ENCODE peak calls at places on chromosomes 1 and 21, in four cellular contexts. I is GM12878, T is HepG2, P is K562. V is an unnamed sample.

GRCh38 chr1:212162635-212163034 is 122.6 kb upstream of the PPP2R5A start:
- DNase-seq in I (peak), T (no peak), P (peak), V (no peak)

GRCh38 chr1:2982615-2983318 is 38.5 kb upstream of the ACTRT2 start:
- DNase-seq in I (no peak), T (no peak), P (no peak), V (no peak)

GRCh38 chr1:155107309-155108283 is 20.1 kb upstream of the EFNA1 start:
- DNase-seq in I (no peak), T (peak), P (no peak), V (no peak)

GRCh38 chr1:960371-961131 is at the start of gene KLHL17:
- DNase-seq in I (no peak), T (peak), P (peak), V (no peak)

GRCh38 chr1:51961954-51962353 is 28.5 kb downstream of the RAB3B start:
- DNase-seq in I (no peak), T (no peak), P (no peak), V (no peak)

GRCh38 chr1:2204384-2205190 is 10.0 kb upstream of the FAAP20 start:
- DNase-seq in I (no peak), T (peak), P (peak), V (no peak)

GRCh38 chr1:100397681-100398080 is 45.4 kb downstream of the CDC14A start:
- DNase-seq in I (no peak), T (no peak), P (no peak), V (no peak)

GRCh38 chr1:42209516-42210370 is 45.2 kb upstream of the GUCA2A start:
- DNase-seq in I (no peak), T (no peak), P (no peak), V (no peak)

GRCh38 chr1:237492359-237492758 is 398.4 kb downstream of the ZP4 start:
- DNase-seq in I (no peak), T (no peak), P (no peak), V (no peak)

GRCh38 chr1:227449051-227449450 is 114.3 kb upstream of the ZNF678 start:
- DNase-seq in I (no peak), T (peak), P (peak), V (no peak)

GRCh38 chr1:204081156-204081790 is 8.4 kb downstream of the SOX13 start:
- DNase-seq in I (no peak), T (no peak), P (no peak), V (no peak)

GRCh38 chr1:210687582-210688279 is 359.0 kb downstream of the HHAT start:
- DNase-seq in I (no peak), T (no peak), P (no peak), V (no peak)

GRCh38 chr1:108505766-108506075 is 54.2 kb upstream of the EEIG2 start:
- DNase-seq in I (no peak), T (no peak), P (no peak), V (no peak)

GRCh38 chr1:200150721-200151120 is 123.2 kb downstream of the NR5A2 start:
- DNase-seq in I (peak), T (no peak), P (peak), V (peak)

GRCh38 chr1:9429369-9429766 is 109.9 kb upstream of the SLC25A33 start:
- DNase-seq in I (no peak), T (no peak), P (no peak), V (no peak)

GRCh38 chr1:58353168-58353567 is 193.4 kb downstream of the OMA1 start:
- DNase-seq in I (no peak), T (no peak), P (no peak), V (no peak)

GRCh38 chr1:30915491-30916230 is 7.1 kb upstream of the SDC3 start:
- DNase-seq in I (no peak), T (no peak), P (no peak), V (no peak)

GRCh38 chr1:1063945-1064831 is 9.9 kb downstream of the RNF223 start:
- DNase-seq in I (peak), T (peak), P (peak), V (peak)

GRCh38 chr1:200028586-200029034 is 1.1 kb downstream of the NR5A2 start:
- DNase-seq in I (no peak), T (no peak), P (no peak), V (no peak)

GRCh38 chr1:210024996-210025395 is 87.0 kb downstream of the SYT14 start:
- DNase-seq in I (no peak), T (no peak), P (no peak), V (no peak)

GRCh38 chr1:61070054-61070453 is 12.3 kb upstream of the NFIA start:
- DNase-seq in I (no peak), T (no peak), P (peak), V (no peak)

GRCh38 chr1:47914218-47914937 is 82.8 kb downstream of the TRABD2B start:
- DNase-seq in I (no peak), T (no peak), P (no peak), V (no peak)

GRCh38 chr1:2193514-2194251 is 889 bp downstream of the FAAP20 start:
- DNase-seq in I (no peak), T (no peak), P (peak), V (no peak)

GRCh38 chr1:186050360-186050759 is 316.2 kb downstream of the HMCN1 start:
- DNase-seq in I (no peak), T (no peak), P (no peak), V (no peak)

GRCh38 chr1:33302325-33302724 is 18.6 kb downstream of the A3GALT2 start:
- DNase-seq in I (no peak), T (no peak), P (no peak), V (no peak)

GRCh38 chr1:59757185-59757747 is 57.5 kb upstream of the HOOK1 start:
- DNase-seq in I (no peak), T (no peak), P (no peak), V (no peak)

GRCh38 chr1:114956570-114956969 is 73.1 kb upstream of the TSHB start:
- DNase-seq in I (no peak), T (peak), P (peak), V (peak)

GRCh38 chr1:4762146-4762545 is 107.7 kb downstream of the AJAP1 start:
- DNase-seq in I (no peak), T (no peak), P (no peak), V (no peak)

GRCh38 chr1:20792177-20792576 is 5.1 kb upstream of the HP1BP3 start:
- DNase-seq in I (no peak), T (no peak), P (no peak), V (no peak)

GRCh38 chr1:3250624-3251023 is 181.6 kb downstream of the PRDM16 start:
- DNase-seq in I (no peak), T (peak), P (no peak), V (no peak)

GRCh38 chr1:59017501-59018231 is 233.8 kb upstream of the JUN start:
- DNase-seq in I (no peak), T (no peak), P (no peak), V (no peak)

GRCh38 chr1:236685205-236685916 is 938 bp upstream of the ACTN2 start:
- DNase-seq in I (no peak), T (no peak), P (no peak), V (no peak)

GRCh38 chr1:88680446-88680845 is 3.6 kb upstream of the PKN2 start:
- DNase-seq in I (no peak), T (no peak), P (no peak), V (no peak)

DNA sequence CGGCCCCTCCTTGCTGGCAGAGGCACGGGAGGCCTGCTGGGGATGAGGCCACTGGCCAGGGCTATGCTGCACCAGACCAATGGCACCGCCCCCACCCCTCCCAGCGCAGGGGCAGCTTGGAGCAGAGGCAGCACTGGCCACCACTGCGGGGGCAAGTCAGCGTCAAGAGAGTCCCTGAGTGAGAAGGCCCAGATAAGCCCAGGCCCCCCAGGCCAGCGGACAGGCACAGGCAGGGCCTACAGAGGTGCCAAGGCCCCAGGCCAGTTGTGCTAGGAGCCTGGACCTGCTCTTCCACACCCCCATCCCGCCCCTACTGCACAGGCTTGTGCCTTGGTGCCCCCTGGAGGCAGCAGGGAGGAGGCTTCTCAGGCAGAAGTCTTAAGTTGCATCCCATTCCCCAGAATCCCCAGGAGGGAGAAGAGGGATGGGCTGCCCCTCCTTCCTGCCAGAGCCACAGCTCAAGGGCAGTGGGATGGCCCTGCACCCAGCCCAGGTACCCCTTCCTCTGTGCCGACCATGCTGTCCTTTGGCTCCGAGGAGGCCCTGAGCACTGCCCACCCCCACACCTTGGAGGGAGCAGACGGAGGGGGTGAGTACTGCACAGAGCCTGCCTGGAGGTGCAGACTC is 35.8 kb downstream of the EPHX1 start:
- DNase-seq in I (no peak), T (peak), P (peak), V (peak)
- TF ChIP-seq ZNF274 in I (no peak), T (no peak), P (no peak), V (no peak)

GRCh38 chr1:113784104-113784779 is 25.0 kb upstream of the PHTF1 start:
- DNase-seq in I (peak), T (no peak), P (no peak), V (no peak)
- TF ChIP-seq ATF3 in I (no peak), T (no peak), P (no peak), V (no peak)

DNA sequence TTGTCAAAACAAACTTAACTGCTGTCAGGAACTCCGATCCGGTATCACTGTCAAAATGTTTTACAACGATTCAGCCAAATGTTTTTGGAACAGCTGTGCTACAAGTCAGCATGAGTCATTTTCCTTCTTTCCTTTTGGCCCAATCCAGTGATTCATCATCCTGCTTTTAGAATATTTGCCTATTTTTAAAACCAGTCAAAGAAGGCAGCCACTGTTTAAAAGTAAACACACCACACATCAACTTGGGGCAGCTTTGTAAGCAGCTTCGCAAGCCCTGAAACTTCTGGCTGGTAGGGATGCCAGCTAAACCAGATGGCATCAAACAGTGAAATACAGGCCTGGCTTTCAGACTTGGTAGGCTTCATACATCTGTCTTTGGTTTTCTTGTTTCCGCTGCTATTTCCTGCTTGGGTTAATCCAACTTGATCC is 14.9 kb downstream of the MAP3K7CL start:
- DNase-seq in I (no peak), T (peak), P (peak), V (no peak)
- TF ChIP-seq ZNF274 in I (no peak), T (no peak), P (no peak), V (no peak)

GRCh38 chr21:43768868-43769167 is 7.3 kb downstream of the CSTB start:
- DNase-seq in I (no peak), T (no peak), P (no peak), V (no peak)
- TF ChIP-seq ATF3 in I (no peak), T (no peak), P (no peak), V (no peak)

GRCh38 chr21:32653326-32653901 is 41.2 kb upstream of the CFAP298 start:
- DNase-seq in I (no peak), T (peak), P (peak), V (peak)
- TF ChIP-seq ZNF274 in I (no peak), T (no peak), P (no peak), V (no peak)

GRCh38 chr21:41095983-41096382 is 72.0 kb upstream of the BACE2 start:
- DNase-seq in I (no peak), T (no peak), P (no peak), V (no peak)
- TF ChIP-seq ATF3 in I (no peak), T (no peak), P (no peak), V (no peak)

GRCh38 chr1:40266786-40267535 is 8.9 kb downstream of the ZMPSTE24 start:
- DNase-seq in I (no peak), T (no peak), P (no peak), V (no peak)

GRCh38 chr1:40265919-40266318 is 7.9 kb downstream of the ZMPSTE24 start:
- DNase-seq in I (no peak), T (no peak), P (no peak), V (no peak)

GRCh38 chr1:40265298-40265697 is 7.3 kb downstream of the ZMPSTE24 start:
- DNase-seq in I (no peak), T (no peak), P (no peak), V (no peak)

GRCh38 chr1:40267767-40268187 is 9.7 kb downstream of the ZMPSTE24 start:
- DNase-seq in I (no peak), T (no peak), P (no peak), V (no peak)

DNA sequence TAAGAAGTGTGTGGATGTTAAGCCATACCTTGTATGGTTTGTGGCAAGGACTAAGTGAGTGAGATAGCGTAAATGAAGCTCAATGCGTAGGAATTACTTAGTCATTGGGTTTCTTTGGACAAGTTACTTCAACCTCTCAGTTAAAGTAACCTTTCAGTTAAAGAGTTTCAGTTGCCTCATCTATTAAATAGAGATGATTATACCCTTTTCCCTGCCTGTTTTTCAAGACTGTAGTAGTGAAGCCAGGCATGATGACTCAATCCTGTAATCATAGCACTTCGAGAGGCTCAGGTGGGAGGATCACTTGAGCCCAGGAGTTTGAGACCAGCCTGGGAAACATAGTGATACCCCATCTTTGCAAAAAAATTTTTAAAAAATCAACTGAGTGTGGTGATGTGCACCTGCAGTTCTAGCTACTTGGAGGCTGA is 6.3 kb downstream of the ZMPSTE24 start:
- DNase-seq in I (no peak), T (no peak), P (no peak), V (no peak)
- TF ChIP-seq ZNF274 in I (no peak), T (no peak), P (no peak), V (no peak)